ENCODE peak calls at places on chromosomes 2 and 18, in ten cellular contexts. J is lower lobe of right lung, H is NCI-H1694, G is HS-5, Y is dermis blood vessel endothelial cell, D is mammary epithelial cell, F is IMR-90, L is iPS-NIHi11, P is 8988T, O is endodermal cell. C is an unnamed sample.

GRCh38 chr2:140892911-140893637 is 1237.7 kb downstream of the LRP1B start:
- DNase-seq in J (no peak), H (no peak), G (peak; percentile 19), Y (no peak), D (peak; percentile 2), F (peak; percentile 19), L (no peak), P (no peak), O (no peak), C (no peak)

GRCh38 chr18:36309436-36310391 is 12.2 kb downstream of the FHOD3 start:
- DNase-seq in J (no peak), H (no peak), G (peak; percentile 92), Y (peak; percentile 80), D (peak; percentile 100), F (peak; percentile 98), L (no peak), P (peak; percentile 40), O (peak; percentile 42), C (no peak)

GRCh38 chr2:134357814-134358213 is 103.9 kb downstream of the MGAT5 start:
- DNase-seq in J (no peak), H (no peak), G (no peak), Y (no peak), D (no peak), F (no peak), L (no peak), P (no peak), O (no peak), C (no peak)

GRCh38 chr2:86357392-86357963 is 20.1 kb upstream of the REEP1 start:
- DNase-seq in J (no peak), H (no peak), G (no peak), Y (no peak), D (no peak), F (no peak), L (no peak), P (no peak), O (no peak), C (no peak)

GRCh38 chr2:227761734-227762476 is 16.2 kb downstream of the SCYGR8 start:
- DNase-seq in J (no peak), H (no peak), G (no peak), Y (no peak), D (no peak), F (peak; percentile 8), L (no peak), P (no peak), O (no peak), C (no peak)

GRCh38 chr2:97645112-97645699 is 656 bp upstream of the COX5B start:
- DNase-seq in J (peak; percentile 75), H (no peak), G (no peak), Y (peak; percentile 61), D (no peak), F (no peak), L (peak; percentile 49), P (no peak), O (no peak), C (no peak)

GRCh38 chr2:28346587-28346986 is 46.1 kb upstream of the FOSL2 start:
- DNase-seq in J (peak; percentile 40), H (no peak), G (no peak), Y (no peak), D (no peak), F (peak; percentile 89), L (no peak), P (no peak), O (no peak), C (no peak)

GRCh38 chr2:227848586-227848985 is 22.8 kb upstream of the DAW1 start:
- DNase-seq in J (no peak), H (no peak), G (no peak), Y (no peak), D (peak; percentile 82), F (no peak), L (no peak), P (no peak), O (no peak), C (no peak)

GRCh38 chr2:164178835-164179470 is 442.3 kb downstream of the GRB14 start:
- DNase-seq in J (no peak), H (no peak), G (peak; percentile 13), Y (no peak), D (peak; percentile 32), F (peak; percentile 24), L (no peak), P (no peak), O (no peak), C (no peak)